ENCODE peak calls at places on chromosomes 5 and 9, in four cellular contexts. L, N, X and E are unnamed samples.

GRCh38 chr5:168291281-168291960 is at the start of gene WWC1:
- DNase-seq in X (peak), N (no peak), L (peak), E (peak)

GRCh38 chr5:92144824-92145223 is 761.7 kb upstream of the ARRDC3 start:
- DNase-seq in X (no peak), N (no peak), L (no peak), E (no peak)

GRCh38 chr9:3186751-3187150 is 339.1 kb downstream of the RFX3 start:
- DNase-seq in L (no peak), X (no peak), N (no peak), E (no peak)

GRCh38 chr9:92668746-92669526 is 995 bp downstream of the IPPK start:
- DNase-seq in L (no peak), N (peak), X (peak), E (no peak)

GRCh38 chr5:65722575-65723424 is 795 bp downstream of the NLN start:
- DNase-seq in N (no peak), X (peak), L (no peak), E (no peak)

GRCh38 chr9:3475300-3476020 is 50.3 kb downstream of the RFX3 start:
- DNase-seq in N (no peak), L (no peak), X (no peak), E (no peak)

GRCh38 chr5:5063533-5063953 is 76.6 kb upstream of the ADAMTS16 start:
- DNase-seq in N (no peak), L (no peak), X (peak), E (no peak)

GRCh38 chr9:4489562-4489918 is 728 bp upstream of the SLC1A1 start:
- DNase-seq in X (peak), N (no peak), L (no peak), E (no peak)

GRCh38 chr9:125190371-125190801 is 783 bp upstream of the PPP6C start:
- DNase-seq in X (no peak), N (no peak), L (no peak), E (no peak)

GRCh38 chr9:87119328-87119881 is 172.1 kb upstream of the GAS1 start:
- DNase-seq in X (no peak), L (no peak), N (peak), E (peak)

GRCh38 chr9:112042244-112042638 is 132.9 kb downstream of the SUSD1 start:
- DNase-seq in X (no peak), L (no peak), N (no peak), E (no peak)

GRCh38 chr5:115086473-115086872 is 83.2 kb downstream of the TRIM36 start:
- DNase-seq in L (no peak), N (no peak), X (no peak), E (no peak)

GRCh38 chr5:10162468-10162867 is 87.2 kb downstream of the ATPSCKMT start:
- DNase-seq in N (no peak), X (no peak), L (no peak), E (no peak)

GRCh38 chr9:127778280-127779135 is at the start of gene SH2D3C:
- DNase-seq in L (no peak), N (no peak), X (no peak), E (no peak)

GRCh38 chr9:84411647-84412267 is 71.2 kb upstream of the SLC28A3 start:
- DNase-seq in L (no peak), X (no peak), N (no peak), E (no peak)

GRCh38 chr5:133309166-133309791 is 257.5 kb downstream of the HSPA4 start:
- DNase-seq in X (no peak), L (no peak), N (no peak), E (no peak)

GRCh38 chr9:134490446-134490845 is 151.2 kb upstream of the COL5A1 start:
- DNase-seq in X (no peak), N (peak), L (no peak), E (no peak)

GRCh38 chr9:76893395-76893932 is 12.4 kb downstream of the PRUNE2 start:
- DNase-seq in L (no peak), X (no peak), N (no peak), E (no peak)

GRCh38 chr5:143877196-143877595 is 65.2 kb downstream of the HMHB1 start:
- DNase-seq in N (no peak), L (no peak), X (no peak), E (no peak)

GRCh38 chr5:80343067-80343466 is 23.3 kb downstream of the SPZ1 start:
- DNase-seq in N (no peak), X (no peak), L (no peak), E (no peak)

GRCh38 chr5:3411363-3411762 is 184.3 kb upstream of the IRX1 start:
- DNase-seq in X (no peak), L (no peak), N (no peak), E (no peak)

GRCh38 chr5:72433520-72433919 is 73.7 kb downstream of the ZNF366 start:
- DNase-seq in X (no peak), L (no peak), N (no peak), E (no peak)

GRCh38 chr5:14161825-14162556 is 18.8 kb downstream of the TRIO start:
- DNase-seq in L (no peak), N (no peak), X (peak), E (no peak)

GRCh38 chr5:67986761-67987160 is 228.8 kb upstream of the PIK3R1 start:
- DNase-seq in N (no peak), X (no peak), L (no peak), E (no peak)

GRCh38 chr5:91641730-91642350 is 258.7 kb upstream of the ARRDC3 start:
- DNase-seq in L (no peak), X (peak), N (no peak), E (no peak)

GRCh38 chr5:150616024-150616470 is 24.4 kb upstream of the SYNPO start:
- DNase-seq in N (peak), L (no peak), X (peak), E (peak)

GRCh38 chr9:78685471-78685870 is 388.5 kb downstream of the PSAT1 start:
- DNase-seq in N (no peak), X (no peak), L (no peak), E (no peak)

GRCh38 chr9:29799227-29799626 is 2225.9 kb upstream of the C9orf72 start:
- DNase-seq in X (no peak), N (no peak), L (no peak), E (no peak)

GRCh38 chr5:96652769-96653455 is 9.3 kb upstream of the CAST start:
- DNase-seq in L (no peak), X (no peak), N (no peak), E (no peak)

GRCh38 chr5:160289721-160290120 is 22.6 kb downstream of the CCNJL start:
- DNase-seq in X (no peak), L (no peak), N (no peak), E (no peak)

GRCh38 chr5:125129151-125129806 is 382.8 kb upstream of the ZNF608 start:
- DNase-seq in X (no peak), N (no peak), L (no peak), E (no peak)

GRCh38 chr5:111415053-111415452 is 97.3 kb downstream of the STARD4 start:
- DNase-seq in X (no peak), N (no peak), L (no peak), E (no peak)

GRCh38 chr9:111839387-111839786 is 44.6 kb upstream of the SHOC1 start:
- DNase-seq in X (no peak), L (no peak), N (peak), E (no peak)

GRCh38 chr5:1703352-1704050 is 96.1 kb downstream of the MRPL36 start:
- DNase-seq in N (no peak), X (no peak), L (no peak), E (no peak)

GRCh38 chr9:109506097-109506712 is 8.1 kb upstream of the PTPN3 start:
- DNase-seq in N (no peak), L (no peak), X (no peak), E (no peak)

GRCh38 chr9:136456257-136456656 is 16.6 kb upstream of the INPP5E start:
- DNase-seq in X (no peak), L (no peak), N (no peak), E (no peak)

GRCh38 chr5:94908889-94909480 is 290.5 kb downstream of the SLF1 start:
- DNase-seq in L (no peak), N (no peak), X (peak), E (no peak)

GRCh38 chr5:96963267-96963666 is 27.4 kb downstream of the LNPEP start:
- DNase-seq in L (no peak), N (peak), X (no peak), E (no peak)